ENCODE peak calls at places on chromosomes 7 and 10, in seven cellular contexts. One of them, this sample, is unnamed.

GRCh38 chr7:76272142-76272541 is 30.3 kb upstream of the HSPB1 start:
- DNase-seq in GM23248: no peak
- DNase-seq in PC-3: no peak
- DNase-seq in GM23338: no peak
- DNase-seq in neural progenitor cell: no peak
- DNase-seq in HCT116: no peak
- DNase-seq in MM.1S: no peak
- DNase-seq in this sample: no peak

GRCh38 chr10:90424730-90425129 is 433.1 kb downstream of the HTR7 start:
- DNase-seq in GM23248: no peak
- DNase-seq in PC-3: peak
- DNase-seq in GM23338: no peak
- DNase-seq in neural progenitor cell: no peak
- DNase-seq in HCT116: no peak
- DNase-seq in MM.1S: no peak
- DNase-seq in this sample: no peak

GRCh38 chr7:24756989-24757798 is at the start of gene GSDME:
- DNase-seq in GM23248: peak
- DNase-seq in PC-3: peak
- DNase-seq in GM23338: peak
- DNase-seq in neural progenitor cell: peak
- DNase-seq in HCT116: no peak
- DNase-seq in MM.1S: peak
- DNase-seq in this sample: peak

GRCh38 chr7:117068511-117069155 is 115.3 kb downstream of the ST7 start:
- DNase-seq in GM23248: no peak
- DNase-seq in PC-3: no peak
- DNase-seq in GM23338: peak
- DNase-seq in neural progenitor cell: no peak
- DNase-seq in HCT116: no peak
- DNase-seq in MM.1S: no peak
- DNase-seq in this sample: no peak

GRCh38 chr10:35083242-35083641 is 6.9 kb downstream of the CUL2 start:
- DNase-seq in GM23248: no peak
- DNase-seq in PC-3: no peak
- DNase-seq in GM23338: no peak
- DNase-seq in neural progenitor cell: no peak
- DNase-seq in HCT116: no peak
- DNase-seq in MM.1S: no peak
- DNase-seq in this sample: no peak

GRCh38 chr7:94417261-94417660 is 22.6 kb downstream of the COL1A2 start:
- DNase-seq in GM23248: no peak
- DNase-seq in PC-3: no peak
- DNase-seq in GM23338: no peak
- DNase-seq in neural progenitor cell: no peak
- DNase-seq in HCT116: no peak
- DNase-seq in MM.1S: no peak
- DNase-seq in this sample: no peak

GRCh38 chr7:1912472-1913289 is 242.6 kb downstream of the ELFN1 start:
- DNase-seq in GM23248: no peak
- DNase-seq in PC-3: no peak
- DNase-seq in GM23338: no peak
- DNase-seq in neural progenitor cell: no peak
- DNase-seq in HCT116: no peak
- DNase-seq in MM.1S: no peak
- DNase-seq in this sample: peak

GRCh38 chr10:97584060-97584797 is at the start of gene HOGA1:
- DNase-seq in GM23248: peak
- DNase-seq in PC-3: peak
- DNase-seq in GM23338: peak
- DNase-seq in neural progenitor cell: peak
- DNase-seq in HCT116: peak
- DNase-seq in MM.1S: no peak
- DNase-seq in this sample: peak

GRCh38 chr10:125038637-125039036 is 96.7 kb downstream of the ZRANB1 start:
- DNase-seq in GM23248: no peak
- DNase-seq in PC-3: peak
- DNase-seq in GM23338: peak
- DNase-seq in neural progenitor cell: no peak
- DNase-seq in HCT116: peak
- DNase-seq in MM.1S: peak
- DNase-seq in this sample: no peak

GRCh38 chr7:130910949-130911944 is 177.2 kb upstream of the KLF14 start:
- DNase-seq in GM23248: peak
- DNase-seq in PC-3: peak
- DNase-seq in GM23338: peak
- DNase-seq in neural progenitor cell: no peak
- DNase-seq in HCT116: no peak
- DNase-seq in MM.1S: no peak
- DNase-seq in this sample: no peak

GRCh38 chr7:100171087-100171681 is 2.8 kb upstream of the GAL3ST4 start:
- DNase-seq in GM23248: peak
- DNase-seq in PC-3: no peak
- DNase-seq in GM23338: peak
- DNase-seq in neural progenitor cell: peak
- DNase-seq in HCT116: no peak
- DNase-seq in MM.1S: no peak
- DNase-seq in this sample: peak

GRCh38 chr10:133264455-133264854 is 12.2 kb downstream of the ADAM8 start:
- DNase-seq in GM23248: no peak
- DNase-seq in PC-3: peak
- DNase-seq in GM23338: no peak
- DNase-seq in neural progenitor cell: no peak
- DNase-seq in HCT116: no peak
- DNase-seq in MM.1S: no peak
- DNase-seq in this sample: no peak

GRCh38 chr10:118583611-118584010 is 11.8 kb downstream of the PRLHR start:
- DNase-seq in GM23248: peak
- DNase-seq in PC-3: no peak
- DNase-seq in GM23338: no peak
- DNase-seq in neural progenitor cell: no peak
- DNase-seq in HCT116: no peak
- DNase-seq in MM.1S: no peak
- DNase-seq in this sample: no peak

GRCh38 chr7:40546616-40547501 is 412.1 kb downstream of the SUGCT start:
- DNase-seq in GM23248: peak
- DNase-seq in PC-3: peak
- DNase-seq in GM23338: no peak
- DNase-seq in neural progenitor cell: no peak
- DNase-seq in HCT116: no peak
- DNase-seq in MM.1S: no peak
- DNase-seq in this sample: no peak

GRCh38 chr7:85055906-85056305 is 130.9 kb downstream of the SEMA3D start:
- DNase-seq in GM23248: no peak
- DNase-seq in PC-3: peak
- DNase-seq in GM23338: no peak
- DNase-seq in neural progenitor cell: no peak
- DNase-seq in HCT116: no peak
- DNase-seq in MM.1S: no peak
- DNase-seq in this sample: no peak
- TF ChIP-seq EZH2phosphoT487 in GM23248: no peak
- TF ChIP-seq EZH2phosphoT487 in PC-3: no peak
- TF ChIP-seq EZH2phosphoT487 in GM23338: no peak
- TF ChIP-seq EZH2phosphoT487 in neural progenitor cell: no peak
- TF ChIP-seq EZH2phosphoT487 in HCT116: no peak
- TF ChIP-seq EZH2phosphoT487 in MM.1S: no peak
- TF ChIP-seq EZH2phosphoT487 in this sample: no peak

GRCh38 chr7:157851501-157852067 is 514.8 kb downstream of the DNAJB6 start:
- DNase-seq in GM23248: no peak
- DNase-seq in PC-3: peak
- DNase-seq in GM23338: no peak
- DNase-seq in neural progenitor cell: peak
- DNase-seq in HCT116: peak
- DNase-seq in MM.1S: peak
- DNase-seq in this sample: peak
- TF ChIP-seq EZH2 in GM23248: no peak
- TF ChIP-seq EZH2 in PC-3: no peak
- TF ChIP-seq EZH2 in GM23338: no peak
- TF ChIP-seq EZH2 in neural progenitor cell: no peak
- TF ChIP-seq EZH2 in HCT116: no peak
- TF ChIP-seq EZH2 in MM.1S: no peak
- TF ChIP-seq EZH2 in this sample: no peak

GRCh38 chr10:55400075-55400474 is 599.0 kb upstream of the PCDH15 start:
- DNase-seq in GM23248: peak
- DNase-seq in PC-3: peak
- DNase-seq in GM23338: no peak
- DNase-seq in neural progenitor cell: no peak
- DNase-seq in HCT116: no peak
- DNase-seq in MM.1S: no peak
- DNase-seq in this sample: no peak
- TF ChIP-seq EZH2phosphoT487 in GM23248: no peak
- TF ChIP-seq EZH2phosphoT487 in PC-3: no peak
- TF ChIP-seq EZH2phosphoT487 in GM23338: no peak
- TF ChIP-seq EZH2phosphoT487 in neural progenitor cell: no peak
- TF ChIP-seq EZH2phosphoT487 in HCT116: no peak
- TF ChIP-seq EZH2phosphoT487 in MM.1S: no peak
- TF ChIP-seq EZH2phosphoT487 in this sample: no peak

GRCh38 chr7:155512246-155512887 is 34.0 kb downstream of the CNPY1 start:
- DNase-seq in GM23248: no peak
- DNase-seq in PC-3: no peak
- DNase-seq in GM23338: no peak
- DNase-seq in neural progenitor cell: no peak
- DNase-seq in HCT116: no peak
- DNase-seq in MM.1S: no peak
- DNase-seq in this sample: no peak

GRCh38 chr7:155509725-155510551 is 36.4 kb downstream of the CNPY1 start:
- DNase-seq in GM23248: no peak
- DNase-seq in PC-3: no peak
- DNase-seq in GM23338: peak
- DNase-seq in neural progenitor cell: peak
- DNase-seq in HCT116: no peak
- DNase-seq in MM.1S: no peak
- DNase-seq in this sample: no peak

GRCh38 chr7:155513543-155514285 is 32.6 kb downstream of the CNPY1 start:
- DNase-seq in GM23248: no peak
- DNase-seq in PC-3: no peak
- DNase-seq in GM23338: no peak
- DNase-seq in neural progenitor cell: no peak
- DNase-seq in HCT116: no peak
- DNase-seq in MM.1S: no peak
- DNase-seq in this sample: no peak

GRCh38 chr7:155510975-155511595 is 35.3 kb downstream of the CNPY1 start:
- DNase-seq in GM23248: no peak
- DNase-seq in PC-3: no peak
- DNase-seq in GM23338: peak
- DNase-seq in neural progenitor cell: peak
- DNase-seq in HCT116: no peak
- DNase-seq in MM.1S: no peak
- DNase-seq in this sample: no peak

DNA sequence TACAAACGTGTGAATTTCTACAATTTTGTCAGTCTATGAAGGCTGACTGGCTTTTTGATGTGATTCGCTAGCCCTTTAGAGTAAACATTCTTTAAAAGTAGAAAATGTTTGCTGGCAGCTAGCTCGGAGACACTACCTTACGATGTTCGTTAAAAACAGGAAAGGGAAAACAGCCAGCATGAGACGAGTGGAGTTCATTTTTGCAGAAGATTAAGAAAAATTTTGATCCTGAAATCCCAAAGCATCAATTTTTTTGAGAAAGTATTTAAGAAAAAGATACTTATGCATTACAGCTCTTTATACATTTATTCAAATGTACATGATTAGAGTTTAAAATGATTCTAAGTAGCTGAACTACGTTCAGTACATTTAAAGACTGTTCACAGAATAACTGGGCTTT is 34.8 kb downstream of the CNPY1 start:
- DNase-seq in GM23248: no peak
- DNase-seq in PC-3: no peak
- DNase-seq in GM23338: no peak
- DNase-seq in neural progenitor cell: no peak
- DNase-seq in HCT116: no peak
- DNase-seq in MM.1S: no peak
- DNase-seq in this sample: no peak
- TF ChIP-seq EZH2 in GM23248: no peak
- TF ChIP-seq EZH2 in PC-3: no peak
- TF ChIP-seq EZH2 in GM23338: peak
- TF ChIP-seq EZH2 in neural progenitor cell: peak
- TF ChIP-seq EZH2 in HCT116: no peak
- TF ChIP-seq EZH2 in MM.1S: no peak
- TF ChIP-seq EZH2 in this sample: no peak

GRCh38 chr7:11341285-11341944 is 367.7 kb downstream of the PHF14 start:
- DNase-seq in GM23248: peak
- DNase-seq in PC-3: peak
- DNase-seq in GM23338: peak
- DNase-seq in neural progenitor cell: peak
- DNase-seq in HCT116: peak
- DNase-seq in MM.1S: no peak
- DNase-seq in this sample: peak
- TF ChIP-seq EZH2phosphoT487 in GM23248: no peak
- TF ChIP-seq EZH2phosphoT487 in PC-3: no peak
- TF ChIP-seq EZH2phosphoT487 in GM23338: no peak
- TF ChIP-seq EZH2phosphoT487 in neural progenitor cell: no peak
- TF ChIP-seq EZH2phosphoT487 in HCT116: no peak
- TF ChIP-seq EZH2phosphoT487 in MM.1S: no peak
- TF ChIP-seq EZH2phosphoT487 in this sample: no peak

DNA sequence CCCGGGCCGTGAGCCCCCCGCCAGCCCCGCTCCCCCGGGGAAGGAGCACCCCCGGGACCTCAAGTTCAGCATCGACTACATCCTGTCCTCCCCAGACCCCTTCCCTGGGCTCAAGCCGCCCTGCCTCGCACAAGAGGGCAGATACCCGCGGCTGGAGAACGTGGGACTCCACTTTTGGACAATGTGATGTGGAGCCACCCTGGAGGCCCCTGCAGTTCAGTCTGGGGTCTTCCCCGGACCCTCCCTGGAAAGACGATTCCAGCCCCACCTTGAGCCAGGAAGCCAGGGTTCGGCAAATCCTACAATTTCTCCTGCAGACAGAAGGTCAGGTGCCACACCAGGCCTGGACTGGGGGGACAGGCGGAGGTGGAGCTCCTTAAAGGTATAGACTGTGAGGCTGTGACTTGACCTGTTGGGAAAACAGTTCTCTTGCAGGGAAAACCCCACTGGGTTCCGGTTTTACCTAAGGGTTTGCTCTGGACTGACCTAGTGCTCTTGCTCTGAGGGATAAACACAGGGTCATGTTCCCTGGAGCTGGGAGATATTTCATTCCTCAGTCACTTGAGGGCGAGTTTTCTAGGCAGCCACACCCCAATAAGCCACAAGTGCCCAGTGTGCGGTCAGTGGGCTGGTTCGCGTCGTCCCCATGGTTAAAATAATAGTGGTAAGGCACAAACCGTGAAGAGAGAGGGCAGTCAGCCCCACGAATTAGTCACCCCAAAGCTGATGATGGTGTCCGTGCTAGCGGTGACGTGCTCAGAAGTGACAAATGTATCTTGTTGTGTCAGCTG is 1.5 kb downstream of the FOXL3 start:
- DNase-seq in GM23248: no peak
- DNase-seq in PC-3: no peak
- DNase-seq in GM23338: no peak
- DNase-seq in neural progenitor cell: no peak
- DNase-seq in HCT116: no peak
- DNase-seq in MM.1S: no peak
- DNase-seq in this sample: no peak
- TF ChIP-seq EZH2 in GM23248: peak
- TF ChIP-seq EZH2 in PC-3: no peak
- TF ChIP-seq EZH2 in GM23338: no peak
- TF ChIP-seq EZH2 in neural progenitor cell: no peak
- TF ChIP-seq EZH2 in HCT116: no peak
- TF ChIP-seq EZH2 in MM.1S: no peak
- TF ChIP-seq EZH2 in this sample: no peak

GRCh38 chr10:33032354-33033254 is 74.6 kb upstream of the ITGB1 start:
- DNase-seq in GM23248: peak
- DNase-seq in PC-3: peak
- DNase-seq in GM23338: no peak
- DNase-seq in neural progenitor cell: no peak
- DNase-seq in HCT116: peak
- DNase-seq in MM.1S: no peak
- DNase-seq in this sample: no peak
- TF ChIP-seq EZH2phosphoT487 in GM23248: no peak
- TF ChIP-seq EZH2phosphoT487 in PC-3: no peak
- TF ChIP-seq EZH2phosphoT487 in GM23338: no peak
- TF ChIP-seq EZH2phosphoT487 in neural progenitor cell: no peak
- TF ChIP-seq EZH2phosphoT487 in HCT116: no peak
- TF ChIP-seq EZH2phosphoT487 in MM.1S: no peak
- TF ChIP-seq EZH2phosphoT487 in this sample: no peak

GRCh38 chr7:151138541-151138910 is 29.0 kb downstream of the GBX1 start:
- DNase-seq in GM23248: no peak
- DNase-seq in PC-3: no peak
- DNase-seq in GM23338: peak
- DNase-seq in neural progenitor cell: peak
- DNase-seq in HCT116: no peak
- DNase-seq in MM.1S: no peak
- DNase-seq in this sample: no peak
- TF ChIP-seq EZH2 in GM23248: no peak
- TF ChIP-seq EZH2 in PC-3: no peak
- TF ChIP-seq EZH2 in GM23338: no peak
- TF ChIP-seq EZH2 in neural progenitor cell: no peak
- TF ChIP-seq EZH2 in HCT116: no peak
- TF ChIP-seq EZH2 in MM.1S: no peak
- TF ChIP-seq EZH2 in this sample: no peak

This sample was measured in hepatocyte.